ENCODE peak calls at places on chromosome 5, in nine cellular contexts. C, E, N, A, Q, T, M, H and L are unnamed samples.

GRCh38 chr5:7917130-7918123 is 48.5 kb downstream of the MTRR start:
- DNase-seq in N (no peak), A (no peak), Q (no peak), C (no peak), T (no peak), H (no peak), M (no peak), E (no peak), L (no peak)

GRCh38 chr5:32249668-32250067 is 63.1 kb downstream of the MTMR12 start:
- DNase-seq in A (no peak), N (no peak), H (no peak), M (no peak), C (no peak), T (no peak), Q (no peak), E (no peak), L (no peak)

GRCh38 chr5:149345892-149346222 is 558 bp downstream of the GRPEL2 start:
- DNase-seq in H (no peak), C (peak; percentile 57), M (no peak), A (peak; percentile 65), T (no peak), Q (no peak), N (peak; percentile 62), E (peak; percentile 16), L (peak; percentile 44)

GRCh38 chr5:141717043-141717442 is 35.0 kb upstream of the ARAP3 start:
- DNase-seq in T (no peak), A (no peak), Q (no peak), H (no peak), E (no peak), N (no peak), C (peak; percentile 20), M (no peak), L (no peak)

GRCh38 chr5:66306844-66307315 is 162.8 kb downstream of the SREK1 start:
- DNase-seq in A (no peak), C (no peak), H (no peak), N (peak; percentile 71), T (no peak), E (no peak), Q (no peak), M (no peak), L (no peak)

GRCh38 chr5:95619518-95620029 is 313 bp upstream of the GPR150 start:
- DNase-seq in C (no peak), T (no peak), E (no peak), H (no peak), N (no peak), M (no peak), A (no peak), Q (no peak), L (no peak)

GRCh38 chr5:149439899-149440655 is 61.0 kb upstream of the IL17B start:
- DNase-seq in N (peak; percentile 58), T (no peak), Q (no peak), M (no peak), C (no peak), E (peak; percentile 93), A (no peak), H (no peak), L (peak; percentile 55)

GRCh38 chr5:151038801-151039238 is 18.4 kb downstream of the GPX3 start:
- DNase-seq in E (no peak), T (no peak), M (no peak), Q (no peak), C (no peak), N (peak; percentile 11), A (no peak), H (peak; percentile 35), L (no peak)

GRCh38 chr5:178465861-178466288 is 124.3 kb downstream of the COL23A1 start:
- DNase-seq in C (no peak), N (no peak), M (no peak), Q (no peak), H (no peak), E (no peak), T (no peak), A (no peak), L (no peak)

GRCh38 chr5:137039939-137040515 is 459.1 kb downstream of the SPOCK1 start:
- DNase-seq in N (no peak), T (no peak), A (no peak), Q (no peak), H (no peak), C (no peak), M (no peak), E (no peak), L (no peak)

GRCh38 chr5:107516452-107517184 is 154.1 kb downstream of the EFNA5 start:
- DNase-seq in Q (no peak), A (peak; percentile 60), C (no peak), E (no peak), T (no peak), H (peak; percentile 57), M (no peak), N (no peak), L (peak; percentile 72)

GRCh38 chr5:134223406-134224251 is 2.2 kb downstream of the PPP2CA start:
- DNase-seq in Q (no peak), N (peak; percentile 32), A (no peak), T (no peak), C (no peak), M (no peak), E (no peak), H (no peak), L (no peak)

GRCh38 chr5:73532195-73532594 is 33.2 kb downstream of the ANKRA2 start:
- DNase-seq in H (no peak), C (no peak), M (no peak), Q (no peak), T (no peak), N (no peak), A (no peak), E (no peak), L (no peak)

GRCh38 chr5:150137997-150138396 is 17.6 kb downstream of the PDGFRB start:
- DNase-seq in A (no peak), C (no peak), T (no peak), M (no peak), Q (no peak), H (no peak), N (peak; percentile 47), E (no peak), L (peak; percentile 43)

GRCh38 chr5:153714732-153715287 is 224.3 kb downstream of the GRIA1 start:
- DNase-seq in Q (no peak), M (no peak), E (no peak), A (peak; percentile 30), C (no peak), T (no peak), N (no peak), H (peak; percentile 18), L (peak; percentile 9)

GRCh38 chr5:168422431-168422830 is 63.8 kb upstream of the RARS1 start:
- DNase-seq in N (no peak), C (no peak), A (no peak), T (no peak), M (no peak), Q (no peak), H (no peak), E (no peak), L (no peak)
- TF ChIP-seq CTCF in N (peak; percentile 20), C (peak; percentile 28), A (peak; percentile 4), T (no peak), M (no peak), Q (no peak), H (no peak), E (peak; percentile 62), L (peak; percentile 22)

GRCh38 chr5:43000198-43000840 is 39.8 kb downstream of the ANXA2R start:
- DNase-seq in H (no peak), C (no peak), E (peak; percentile 81), A (peak; percentile 50), N (peak; percentile 58), Q (no peak), T (no peak), M (no peak), L (peak; percentile 56)
- H3K4me3 ChIP-seq in H (peak overlapping the region; percentile 44), C (no peak overlapping the region), E (peak overlapping the region; percentile 55), A (peak overlapping the region; percentile 48), N (peak overlapping the region; percentile 46), Q (peak overlapping the region; percentile 25), T (no peak overlapping the region), M (peak overlapping the region; percentile 29), L (peak overlapping the region; percentile 42)

GRCh38 chr5:75681125-75681830 is 36.0 kb downstream of the POC5 start:
- DNase-seq in N (peak; percentile 69), H (no peak), A (peak; percentile 50), E (no peak), C (peak; percentile 61), M (no peak), T (no peak), Q (no peak), L (peak; percentile 52)

GRCh38 chr5:75675779-75676178 is 41.5 kb downstream of the POC5 start:
- DNase-seq in Q (no peak), N (no peak), C (no peak), M (no peak), H (no peak), T (no peak), A (no peak), E (no peak), L (no peak)

GRCh38 chr5:75677607-75678006 is 39.6 kb downstream of the POC5 start:
- DNase-seq in H (no peak), C (no peak), A (no peak), E (no peak), T (no peak), M (no peak), N (peak; percentile 17), Q (no peak), L (no peak)

GRCh38 chr5:75672616-75673015 is 44.6 kb downstream of the POC5 start:
- DNase-seq in C (no peak), M (no peak), N (no peak), H (peak; percentile 22), Q (no peak), E (no peak), A (no peak), T (no peak), L (no peak)

DNA sequence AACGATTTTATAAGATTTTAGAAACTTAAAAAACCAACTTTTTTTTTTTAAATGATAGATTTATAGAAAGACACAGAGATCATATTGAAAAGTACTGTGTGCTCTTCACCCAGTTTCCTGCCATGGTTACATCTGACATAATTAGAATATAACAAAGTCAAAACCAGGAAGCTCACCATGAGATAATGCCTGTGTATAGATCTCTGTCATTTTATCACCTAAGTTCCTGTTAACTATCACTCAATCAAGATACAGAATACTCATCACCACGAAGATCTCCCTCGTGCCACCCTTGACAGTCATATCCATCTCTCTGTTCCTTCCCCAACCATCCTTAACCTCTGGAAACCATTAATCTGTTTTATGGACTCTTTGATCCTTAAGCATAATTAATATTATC is 39.1 kb downstream of the POC5 start:
- DNase-seq in Q (no peak), T (no peak), C (no peak), M (no peak), A (no peak), H (no peak), N (no peak), E (no peak), L (no peak)
- TF ChIP-seq CTCF in Q (no peak), T (no peak), C (no peak), M (no peak), A (no peak), H (no peak), N (no peak), E (no peak), L (no peak)

DNA sequence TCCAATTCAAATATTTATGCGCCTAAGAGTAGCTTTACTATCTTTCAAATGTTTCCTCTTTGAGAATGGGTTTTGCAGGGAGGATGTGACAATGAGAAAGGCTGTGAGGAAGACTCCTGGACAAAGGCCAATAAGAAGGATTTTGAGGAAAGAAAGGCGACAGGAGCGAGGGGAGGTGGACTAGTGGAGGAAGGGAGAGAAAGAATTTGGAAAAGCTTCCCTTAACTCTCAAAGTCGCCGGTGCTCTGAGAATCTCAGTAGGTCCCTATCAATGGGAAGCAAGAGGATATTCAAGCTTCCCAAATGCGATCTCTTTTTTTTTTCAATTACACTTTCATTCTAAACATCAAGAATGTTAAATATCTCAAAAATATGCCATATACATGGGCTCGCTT is 2.8 kb upstream of the CDC20B start:
- DNase-seq in A (no peak), E (no peak), H (no peak), T (no peak), C (no peak), Q (no peak), M (no peak), N (no peak), L (no peak)
- H3K4me3 ChIP-seq in A (no peak overlapping the region), E (peak overlapping the region; percentile 55), H (no peak overlapping the region), T (no peak overlapping the region), C (peak overlapping the region; percentile 60), Q (peak overlapping the region; percentile 11), M (peak overlapping the region; percentile 24), N (no peak overlapping the region), L (peak overlapping the region; percentile 6)